ENCODE peak calls at places on chromosome 21, in four cellular contexts. F, A, D and L are unnamed samples.

GRCh38 chr21:37257526-37257966 is 9.6 kb downstream of the VPS26C start:
- DNase-seq in F (peak; percentile 74), A (peak; percentile 24), D (peak; percentile 56), L (peak; percentile 47)

GRCh38 chr21:42913461-42913860 is 12.0 kb downstream of the ERVH48-1 start:
- DNase-seq in F (no peak), A (no peak), D (no peak), L (no peak)

GRCh38 chr21:42314616-42315295 is 453 bp downstream of the TFF3 start:
- DNase-seq in F (no peak), A (no peak), D (no peak), L (no peak)

GRCh38 chr21:44502559-44502958 is 37.4 kb downstream of the KRTAP10-1 start:
- DNase-seq in F (no peak), A (no peak), D (no peak), L (no peak)

GRCh38 chr21:44046734-44047133 is 34.6 kb downstream of the TRAPPC10 start:
- DNase-seq in F (no peak), A (no peak), D (no peak), L (no peak)

GRCh38 chr21:40926238-40926637 is 79.3 kb upstream of the DSCAM start:
- DNase-seq in F (no peak), A (no peak), D (no peak), L (no peak)

GRCh38 chr21:35044128-35044527 is 5.0 kb downstream of the RUNX1 start:
- DNase-seq in F (no peak), A (no peak), D (no peak), L (no peak)

GRCh38 chr21:23950344-23950743 is 1656.9 kb downstream of the MRPL39 start:
- DNase-seq in F (no peak), A (no peak), D (no peak), L (no peak)

GRCh38 chr21:16377120-16377658 is 647.4 kb downstream of the USP25 start:
- DNase-seq in F (no peak), A (no peak), D (no peak), L (no peak)

GRCh38 chr21:41564871-41565281 is 56.9 kb upstream of the TMPRSS2 start:
- DNase-seq in F (no peak), A (no peak), D (peak; percentile 4), L (peak; percentile 45)

GRCh38 chr21:25103500-25104207 is 503.6 kb downstream of the MRPL39 start:
- DNase-seq in F (no peak), A (peak; percentile 35), D (no peak), L (no peak)

GRCh38 chr21:41678016-41678935 is 88.6 kb downstream of the RIPK4 start:
- DNase-seq in F (no peak), A (peak; percentile 8), D (no peak), L (peak; percentile 99)

GRCh38 chr21:42349420-42350075 is 1.2 kb downstream of the TFF2 start:
- DNase-seq in F (no peak), A (no peak), D (no peak), L (no peak)

GRCh38 chr21:42640486-42640885 is 12.9 kb upstream of the PDE9A start:
- DNase-seq in F (no peak), A (no peak), D (no peak), L (no peak)

GRCh38 chr21:43752758-43753438 is 23.2 kb downstream of the CSTB start:
- DNase-seq in F (no peak), A (no peak), D (no peak), L (no peak)

GRCh38 chr21:28949318-28949717 is 43.4 kb downstream of the LTN1 start:
- DNase-seq in F (no peak), A (no peak), D (no peak), L (no peak)

GRCh38 chr21:28943631-28944030 is 49.0 kb downstream of the LTN1 start:
- DNase-seq in F (no peak), A (peak; percentile 28), D (peak; percentile 63), L (no peak)

GRCh38 chr21:28938726-28939125 is 54.0 kb downstream of the LTN1 start:
- DNase-seq in F (peak; percentile 25), A (no peak), D (no peak), L (no peak)

GRCh38 chr21:28944296-28944695 is 48.4 kb downstream of the LTN1 start:
- DNase-seq in F (no peak), A (peak; percentile 15), D (peak; percentile 73), L (no peak)
- H3K9ac ChIP-seq in F (no peak overlapping the region), A (no peak overlapping the region), D (no peak overlapping the region), L (no peak overlapping the region)

GRCh38 chr21:39518055-39518844 is 66.5 kb downstream of the SH3BGR start:
- DNase-seq in F (peak; percentile 87), A (peak; percentile 32), D (peak; percentile 47), L (peak; percentile 82)
- H2AFZ ChIP-seq in F (no peak overlapping the region), A (no peak overlapping the region), D (no peak overlapping the region), L (no peak overlapping the region)

GRCh38 chr21:33654412-33654811 is 12.1 kb downstream of the ITSN1 start:
- DNase-seq in F (no peak), A (no peak), D (no peak), L (no peak)
- H3K4me1 ChIP-seq in F (peaks cover 5% of the 10 kb centered on the region), A (peaks cover 11% of the 10 kb centered on the region), D (peaks cover 57% of the 10 kb centered on the region), L (peaks cover 20% of the 10 kb centered on the region)

DNA sequence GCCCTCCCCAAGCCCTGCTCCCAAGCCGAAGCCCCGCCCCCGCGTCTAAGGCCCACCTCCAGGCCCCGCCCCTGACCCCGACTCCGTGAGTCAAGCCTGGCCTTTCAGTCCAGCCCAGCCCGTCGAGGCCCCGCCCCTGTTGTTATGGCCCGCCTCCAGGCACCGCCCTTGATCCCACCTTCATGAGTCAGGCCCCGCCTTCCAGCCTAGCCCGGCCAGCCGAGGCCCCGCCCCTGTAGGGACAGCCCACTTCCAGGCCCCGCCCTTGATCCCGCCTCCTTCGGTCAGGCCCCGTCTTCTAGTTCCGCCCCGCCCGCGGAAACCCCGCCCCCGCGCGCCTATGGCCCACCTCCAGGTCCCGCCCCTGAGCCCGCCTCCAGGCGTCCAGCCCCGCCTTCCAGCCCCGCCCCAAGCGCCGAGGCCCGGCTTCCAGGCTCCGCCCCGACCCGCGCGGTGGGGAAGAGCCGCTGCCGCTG is 247 bp upstream of the DOP1B start:
- DNase-seq in F (peak; percentile 99), A (peak; percentile 98), D (peak; percentile 100), L (peak; percentile 99)
- H3K9ac ChIP-seq in F (peak overlapping the region; percentile 76), A (no peak overlapping the region), D (peak overlapping the region; percentile 80), L (peak overlapping the region; percentile 83)

DNA sequence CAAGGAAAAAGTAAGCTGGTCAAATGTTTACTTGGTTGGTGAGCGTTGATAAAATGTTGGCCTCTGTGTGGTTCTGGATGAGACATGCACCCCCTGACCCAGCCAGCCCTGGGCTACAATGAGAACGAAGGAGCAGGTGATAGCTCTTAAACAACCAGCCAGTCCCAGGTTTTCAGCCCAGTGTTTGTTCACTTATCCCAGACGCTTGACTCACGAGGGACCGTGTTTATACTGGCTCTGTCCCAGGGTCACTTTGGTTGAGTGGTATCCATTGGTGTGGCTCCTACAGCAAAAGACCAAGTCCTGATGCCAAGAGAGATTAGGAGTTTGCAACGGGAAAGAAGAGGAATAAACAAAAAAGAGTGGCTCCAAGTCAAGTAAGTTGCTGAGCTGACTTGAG is 86.9 kb downstream of the KCNJ15 start:
- DNase-seq in F (no peak), A (peak; percentile 49), D (peak; percentile 89), L (peak; percentile 95)
- H2AFZ ChIP-seq in F (no peak overlapping the region), A (no peak overlapping the region), D (peak overlapping the region; percentile 28), L (no peak overlapping the region)

GRCh38 chr21:31726407-31726806 is 5.5 kb downstream of the SCAF4 start:
- DNase-seq in F (no peak), A (no peak), D (no peak), L (no peak)
- H3K4me1 ChIP-seq in F (peaks cover 5% of the 10 kb centered on the region), A (peaks cover 7% of the 10 kb centered on the region), D (peaks cover 18% of the 10 kb centered on the region), L (peaks cover 23% of the 10 kb centered on the region)

GRCh38 chr21:45875881-45876280 is 105.7 kb upstream of the COL6A1 start:
- DNase-seq in F (peak; percentile 40), A (no peak), D (no peak), L (no peak)
- H3K9ac ChIP-seq in F (peak overlapping the region; percentile 24), A (peak overlapping the region; percentile 64), D (no peak overlapping the region), L (no peak overlapping the region)

GRCh38 chr21:33824156-33824941 is 91.3 kb downstream of the ATP5PO start:
- DNase-seq in F (no peak), A (no peak), D (no peak), L (no peak)

GRCh38 chr21:33828577-33828976 is 87.0 kb downstream of the ATP5PO start:
- DNase-seq in F (no peak), A (no peak), D (no peak), L (no peak)

GRCh38 chr21:33828083-33828482 is 87.5 kb downstream of the ATP5PO start:
- DNase-seq in F (no peak), A (no peak), D (no peak), L (no peak)

GRCh38 chr21:33825898-33826297 is 89.7 kb downstream of the ATP5PO start:
- DNase-seq in F (no peak), A (peak; percentile 65), D (no peak), L (no peak)

GRCh38 chr21:33825419-33825818 is 90.2 kb downstream of the ATP5PO start:
- DNase-seq in F (no peak), A (no peak), D (no peak), L (no peak)
- H2AFZ ChIP-seq in F (no peak overlapping the region), A (no peak overlapping the region), D (no peak overlapping the region), L (no peak overlapping the region)